ENCODE peak calls at places on chromosomes 11 and 22, in four cellular contexts. I is WTC11, E is K562, K is HepG2. V is an unnamed sample.

GRCh38 chr22:37283393-37283937 is 1.2 kb downstream of the CYTH4 start:
- DNase-seq in I (no peak), E (no peak), K (no peak), V (no peak)

GRCh38 chr11:17767301-17767885 is 32.8 kb downstream of the KCNC1 start:
- DNase-seq in I (no peak), E (no peak), K (no peak), V (no peak)

GRCh38 chr22:43449205-43449830 is 37.5 kb downstream of the MPPED1 start:
- DNase-seq in I (peak; percentile 32), E (peak; percentile 70), K (no peak), V (peak; percentile 30)

GRCh38 chr11:66112640-66113098 is 42.6 kb downstream of the PACS1 start:
- DNase-seq in I (no peak), E (no peak), K (no peak), V (no peak)

GRCh38 chr22:39818050-39818449 is 75.5 kb downstream of the ENTHD1 start:
- DNase-seq in I (no peak), E (peak; percentile 17), K (no peak), V (no peak)

GRCh38 chr11:113685650-113686349 is 20.3 kb downstream of the TMPRSS5 start:
- DNase-seq in I (no peak), E (no peak), K (no peak), V (no peak)

GRCh38 chr11:113378692-113379091 is 8.9 kb upstream of the ANKK1 start:
- DNase-seq in I (no peak), E (no peak), K (no peak), V (no peak)

GRCh38 chr11:125380756-125381445 is 115.2 kb downstream of the FEZ1 start:
- DNase-seq in I (no peak), E (no peak), K (no peak), V (no peak)

GRCh38 chr22:37827056-37827455 is 3.9 kb downstream of the GALR3 start:
- DNase-seq in I (no peak), E (no peak), K (no peak), V (no peak)

GRCh38 chr11:27187075-27187847 is 146.6 kb downstream of the BBOX1 start:
- DNase-seq in I (no peak), E (no peak), K (peak; percentile 45), V (no peak)

GRCh38 chr11:106076421-106076922 is 675 bp downstream of the KBTBD3 start:
- DNase-seq in I (no peak), E (no peak), K (no peak), V (peak; percentile 7)

GRCh38 chr11:36398261-36398953 is 102.3 kb downstream of the PRR5L start:
- DNase-seq in I (no peak), E (no peak), K (no peak), V (no peak)

GRCh38 chr11:35516361-35516760 is 9.1 kb downstream of the PAMR1 start:
- DNase-seq in I (no peak), E (no peak), K (no peak), V (no peak)

GRCh38 chr22:21568207-21569075 is 927 bp downstream of the UBE2L3 start:
- DNase-seq in I (no peak), E (peak; percentile 78), K (peak; percentile 34), V (no peak)

GRCh38 chr11:125451400-125452124 is 44.5 kb downstream of the FEZ1 start:
- DNase-seq in I (peak; percentile 88), E (peak; percentile 51), K (no peak), V (peak; percentile 44)

GRCh38 chr11:103994111-103994510 is 42.3 kb upstream of the DDI1 start:
- DNase-seq in I (no peak), E (no peak), K (no peak), V (no peak)

GRCh38 chr11:125293596-125293995 is 129.0 kb downstream of the PKNOX2 start:
- DNase-seq in I (no peak), E (no peak), K (no peak), V (no peak)

GRCh38 chr22:36245805-36246356 is 6.6 kb upstream of the APOL2 start:
- DNase-seq in I (no peak), E (no peak), K (no peak), V (no peak)

GRCh38 chr11:116986521-116987105 is 111.6 kb downstream of the SIK3 start:
- DNase-seq in I (no peak), E (no peak), K (peak; percentile 41), V (no peak)

GRCh38 chr11:92762175-92762574 is 207.3 kb upstream of the MTNR1B start:
- DNase-seq in I (no peak), E (no peak), K (no peak), V (no peak)

GRCh38 chr11:3003396-3004231 is 11.5 kb upstream of the NAP1L4 start:
- DNase-seq in I (no peak), E (no peak), K (no peak), V (no peak)

GRCh38 chr22:37274380-37274862 is 7.9 kb upstream of the CYTH4 start:
- DNase-seq in I (no peak), E (no peak), K (no peak), V (no peak)

GRCh38 chr22:46057206-46057605 is 80.2 kb upstream of the WNT7B start:
- DNase-seq in I (peak; percentile 5), E (no peak), K (no peak), V (no peak)

GRCh38 chr22:38448945-38449745 is 5.9 kb downstream of the KCNJ4 start:
- DNase-seq in I (no peak), E (no peak), K (no peak), V (no peak)

GRCh38 chr11:45658292-45658991 is 7.0 kb downstream of the CHST1 start:
- DNase-seq in I (peak; percentile 80), E (no peak), K (peak; percentile 10), V (no peak)

GRCh38 chr11:129699711-129700304 is 115.8 kb upstream of the TMEM45B start:
- DNase-seq in I (no peak), E (peak; percentile 2), K (no peak), V (peak; percentile 6)

GRCh38 chr22:41540365-41540764 is 3.9 kb downstream of the POLR3H start:
- DNase-seq in I (no peak), E (no peak), K (no peak), V (no peak)

GRCh38 chr22:25027052-25027525 is 74.6 kb downstream of the KIAA1671 start:
- DNase-seq in I (no peak), E (no peak), K (no peak), V (no peak)

GRCh38 chr11:113876074-113876797 is 864 bp upstream of the USP28 start:
- DNase-seq in I (no peak), E (no peak), K (no peak), V (no peak)

GRCh38 chr11:2077061-2077802 is 62.0 kb downstream of the IGF2 start:
- DNase-seq in I (no peak), E (no peak), K (peak; percentile 55), V (no peak)

GRCh38 chr22:41951898-41952474 is at the start of gene SMIM45:
- DNase-seq in I (peak; percentile 58), E (no peak), K (no peak), V (no peak)

GRCh38 chr11:47186937-47187681 is 875 bp upstream of the PACSIN3 start:
- DNase-seq in I (peak; percentile 74), E (no peak), K (peak; percentile 64), V (no peak)

GRCh38 chr11:6414874-6415328 is 4.0 kb downstream of the APBB1 start:
- DNase-seq in I (no peak), E (no peak), K (no peak), V (no peak)

GRCh38 chr22:36595968-36596367 is 67.0 kb upstream of the EIF3D start:
- DNase-seq in I (no peak), E (no peak), K (no peak), V (no peak)

GRCh38 chr11:128155590-128155989 is 431.8 kb downstream of the ETS1 start:
- DNase-seq in I (no peak), E (no peak), K (no peak), V (no peak)

GRCh38 chr11:830295-831131 is 2.2 kb upstream of the CD151 start:
- DNase-seq in I (peak; percentile 94), E (no peak), K (peak; percentile 74), V (peak; percentile 52)

DNA sequence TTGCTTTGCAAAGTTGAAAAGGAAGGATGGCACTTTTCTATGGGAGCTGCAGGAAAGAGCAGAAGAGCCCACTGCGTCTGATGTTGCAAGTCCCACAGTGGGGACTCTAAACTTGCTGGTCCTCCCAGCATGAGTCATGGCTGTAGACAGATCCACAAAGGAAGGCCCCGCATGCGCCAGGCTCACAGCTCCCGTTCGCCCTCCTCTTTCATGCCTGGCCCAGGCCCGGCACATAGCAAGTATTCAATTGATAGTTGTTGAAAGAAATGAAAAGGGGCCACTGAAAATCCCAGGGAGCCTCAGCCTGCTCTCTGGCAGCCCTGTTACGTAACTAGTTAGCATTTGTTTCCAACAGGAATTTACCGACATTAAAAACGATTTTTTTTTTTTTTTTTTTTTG is 18.9 kb downstream of the AP1B1 start:
- DNase-seq in I (peak; percentile 42), E (peak; percentile 25), K (no peak), V (peak; percentile 42)
- TF ChIP-seq ELF4 in I (no peak), E (no peak), K (no peak), V (no peak)

GRCh38 chr11:44518968-44519550 is 46.4 kb upstream of the CD82 start:
- DNase-seq in I (no peak), E (no peak), K (no peak), V (no peak)

GRCh38 chr11:44517541-44517940 is 47.9 kb upstream of the CD82 start:
- DNase-seq in I (no peak), E (no peak), K (no peak), V (no peak)

GRCh38 chr11:44522294-44522693 is 43.2 kb upstream of the CD82 start:
- DNase-seq in I (no peak), E (no peak), K (no peak), V (no peak)

GRCh38 chr11:44521148-44521547 is 44.3 kb upstream of the CD82 start:
- DNase-seq in I (no peak), E (no peak), K (no peak), V (no peak)

GRCh38 chr11:44519989-44520737 is 45.3 kb upstream of the CD82 start:
- DNase-seq in I (no peak), E (no peak), K (no peak), V (no peak)
- TF ChIP-seq ELF4 in I (no peak), E (no peak), K (no peak), V (no peak)

GRCh38 chr11:61270354-61271070 is 24.6 kb downstream of the VWCE start:
- DNase-seq in I (no peak), E (no peak), K (no peak), V (no peak)
- TF ChIP-seq ELF4 in I (no peak), E (no peak), K (no peak), V (peak; percentile 37)

GRCh38 chr11:117997436-117998200 is 11.4 kb downstream of the IL10RA start:
- DNase-seq in I (no peak), E (no peak), K (no peak), V (no peak)
- TF ChIP-seq ELF4 in I (no peak), E (no peak), K (no peak), V (no peak)

GRCh38 chr11:64971421-64972233 is at the start of gene MAJIN:
- DNase-seq in I (peak; percentile 81), E (peak; percentile 95), K (no peak), V (peak; percentile 75)

GRCh38 chr11:64970731-64971151 is 1.2 kb downstream of the MAJIN start:
- DNase-seq in I (no peak), E (no peak), K (no peak), V (no peak)

GRCh38 chr11:64963072-64963631 is 8.8 kb downstream of the MAJIN start:
- DNase-seq in I (no peak), E (no peak), K (no peak), V (no peak)

GRCh38 chr11:64969209-64969608 is 2.7 kb downstream of the MAJIN start:
- DNase-seq in I (no peak), E (no peak), K (no peak), V (no peak)

GRCh38 chr11:64967376-64967775 is 4.5 kb downstream of the MAJIN start:
- DNase-seq in I (no peak), E (no peak), K (no peak), V (no peak)
- TF ChIP-seq ELF4 in I (no peak), E (no peak), K (no peak), V (no peak)

GRCh38 chr22:28674121-28674563 is 5.5 kb downstream of the TTC28 start:
- DNase-seq in I (no peak), E (no peak), K (no peak), V (no peak)
- TF ChIP-seq ELF4 in I (no peak), E (no peak), K (no peak), V (no peak)

V was measured in HEK293T.